ENCODE peak calls at places on chromosomes 2 and 18, in ten cellular contexts. One of them, this sample, is unnamed.

GRCh38 chr2:57720728-57721627 is 325.6 kb upstream of the VRK2 start:
- DNase-seq in GM10248: peak; percentile 65
- DNase-seq in H1: peak; percentile 66
- DNase-seq in B cell: peak; percentile 28
- DNase-seq in astrocyte of the spinal cord: peak; percentile 64
- DNase-seq in RWPE1: peak; percentile 20
- DNase-seq in uterus: no peak
- DNase-seq in left lung: no peak
- DNase-seq in kidney epithelial cell: peak; percentile 35
- DNase-seq in CD4-positive, alpha-beta T cell: no peak
- DNase-seq in this sample: no peak

GRCh38 chr18:31931163-31931885 is 11.6 kb downstream of the TRAPPC8 start:
- DNase-seq in GM10248: no peak
- DNase-seq in H1: no peak
- DNase-seq in B cell: no peak
- DNase-seq in astrocyte of the spinal cord: peak; percentile 16
- DNase-seq in RWPE1: no peak
- DNase-seq in uterus: no peak
- DNase-seq in left lung: no peak
- DNase-seq in kidney epithelial cell: no peak
- DNase-seq in CD4-positive, alpha-beta T cell: no peak
- DNase-seq in this sample: no peak

GRCh38 chr2:215506604-215506990 is 70.7 kb upstream of the FN1 start:
- DNase-seq in GM10248: no peak
- DNase-seq in H1: no peak
- DNase-seq in B cell: no peak
- DNase-seq in astrocyte of the spinal cord: no peak
- DNase-seq in RWPE1: no peak
- DNase-seq in uterus: no peak
- DNase-seq in left lung: no peak
- DNase-seq in kidney epithelial cell: no peak
- DNase-seq in CD4-positive, alpha-beta T cell: no peak
- DNase-seq in this sample: no peak

GRCh38 chr18:30245756-30246515 is 796.6 kb downstream of the DSC3 start:
- DNase-seq in GM10248: no peak
- DNase-seq in H1: no peak
- DNase-seq in B cell: no peak
- DNase-seq in astrocyte of the spinal cord: peak; percentile 12
- DNase-seq in RWPE1: no peak
- DNase-seq in uterus: no peak
- DNase-seq in left lung: no peak
- DNase-seq in kidney epithelial cell: no peak
- DNase-seq in CD4-positive, alpha-beta T cell: no peak
- DNase-seq in this sample: no peak

GRCh38 chr2:239119346-239120126 is 271.7 kb downstream of the TWIST2 start:
- DNase-seq in GM10248: no peak
- DNase-seq in H1: no peak
- DNase-seq in B cell: no peak
- DNase-seq in astrocyte of the spinal cord: no peak
- DNase-seq in RWPE1: no peak
- DNase-seq in uterus: no peak
- DNase-seq in left lung: peak; percentile 65
- DNase-seq in kidney epithelial cell: no peak
- DNase-seq in CD4-positive, alpha-beta T cell: no peak
- DNase-seq in this sample: no peak

GRCh38 chr2:234491281-234491680 is 5.6 kb downstream of the ARL4C start:
- DNase-seq in GM10248: no peak
- DNase-seq in H1: no peak
- DNase-seq in B cell: no peak
- DNase-seq in astrocyte of the spinal cord: no peak
- DNase-seq in RWPE1: no peak
- DNase-seq in uterus: no peak
- DNase-seq in left lung: no peak
- DNase-seq in kidney epithelial cell: no peak
- DNase-seq in CD4-positive, alpha-beta T cell: no peak
- DNase-seq in this sample: no peak

GRCh38 chr2:232308986-232309385 is 69.6 kb upstream of the ALPP start:
- DNase-seq in GM10248: no peak
- DNase-seq in H1: no peak
- DNase-seq in B cell: no peak
- DNase-seq in astrocyte of the spinal cord: no peak
- DNase-seq in RWPE1: no peak
- DNase-seq in uterus: no peak
- DNase-seq in left lung: no peak
- DNase-seq in kidney epithelial cell: no peak
- DNase-seq in CD4-positive, alpha-beta T cell: no peak
- DNase-seq in this sample: no peak

GRCh38 chr2:54206596-54206995 is 49.4 kb downstream of the TSPYL6 start:
- DNase-seq in GM10248: peak; percentile 27
- DNase-seq in H1: no peak
- DNase-seq in B cell: no peak
- DNase-seq in astrocyte of the spinal cord: peak; percentile 64
- DNase-seq in RWPE1: peak; percentile 8
- DNase-seq in uterus: no peak
- DNase-seq in left lung: no peak
- DNase-seq in kidney epithelial cell: no peak
- DNase-seq in CD4-positive, alpha-beta T cell: no peak
- DNase-seq in this sample: no peak

GRCh38 chr2:159290289-159290907 is 3.9 kb upstream of the WDSUB1 start:
- DNase-seq in GM10248: no peak
- DNase-seq in H1: no peak
- DNase-seq in B cell: no peak
- DNase-seq in astrocyte of the spinal cord: peak; percentile 91
- DNase-seq in RWPE1: peak; percentile 62
- DNase-seq in uterus: no peak
- DNase-seq in left lung: no peak
- DNase-seq in kidney epithelial cell: peak; percentile 29
- DNase-seq in CD4-positive, alpha-beta T cell: no peak
- DNase-seq in this sample: no peak

GRCh38 chr2:10981941-10982381 is 70.2 kb downstream of the KCNF1 start:
- DNase-seq in GM10248: no peak
- DNase-seq in H1: no peak
- DNase-seq in B cell: no peak
- DNase-seq in astrocyte of the spinal cord: no peak
- DNase-seq in RWPE1: no peak
- DNase-seq in uterus: no peak
- DNase-seq in left lung: peak; percentile 47
- DNase-seq in kidney epithelial cell: no peak
- DNase-seq in CD4-positive, alpha-beta T cell: no peak
- DNase-seq in this sample: no peak

GRCh38 chr2:182242561-182242960 is 184.3 kb downstream of the PDE1A start:
- DNase-seq in GM10248: no peak
- DNase-seq in H1: no peak
- DNase-seq in B cell: no peak
- DNase-seq in astrocyte of the spinal cord: no peak
- DNase-seq in RWPE1: no peak
- DNase-seq in uterus: no peak
- DNase-seq in left lung: no peak
- DNase-seq in kidney epithelial cell: no peak
- DNase-seq in CD4-positive, alpha-beta T cell: no peak
- DNase-seq in this sample: no peak

GRCh38 chr2:189104926-189105325 is 74.6 kb downstream of the COL5A2 start:
- DNase-seq in GM10248: no peak
- DNase-seq in H1: no peak
- DNase-seq in B cell: no peak
- DNase-seq in astrocyte of the spinal cord: peak; percentile 56
- DNase-seq in RWPE1: no peak
- DNase-seq in uterus: no peak
- DNase-seq in left lung: no peak
- DNase-seq in kidney epithelial cell: no peak
- DNase-seq in CD4-positive, alpha-beta T cell: no peak
- DNase-seq in this sample: no peak

GRCh38 chr18:73697395-73697794 is 450.2 kb downstream of the FBXO15 start:
- DNase-seq in GM10248: no peak
- DNase-seq in H1: no peak
- DNase-seq in B cell: no peak
- DNase-seq in astrocyte of the spinal cord: no peak
- DNase-seq in RWPE1: no peak
- DNase-seq in uterus: no peak
- DNase-seq in left lung: no peak
- DNase-seq in kidney epithelial cell: no peak
- DNase-seq in CD4-positive, alpha-beta T cell: no peak
- DNase-seq in this sample: no peak

GRCh38 chr2:72545790-72546189 is 280.0 kb downstream of the EXOC6B start:
- DNase-seq in GM10248: no peak
- DNase-seq in H1: no peak
- DNase-seq in B cell: no peak
- DNase-seq in astrocyte of the spinal cord: no peak
- DNase-seq in RWPE1: no peak
- DNase-seq in uterus: no peak
- DNase-seq in left lung: no peak
- DNase-seq in kidney epithelial cell: no peak
- DNase-seq in CD4-positive, alpha-beta T cell: no peak
- DNase-seq in this sample: no peak

GRCh38 chr18:50306944-50307343 is 19.5 kb upstream of the CXXC1 start:
- DNase-seq in GM10248: no peak
- DNase-seq in H1: no peak
- DNase-seq in B cell: no peak
- DNase-seq in astrocyte of the spinal cord: peak; percentile 74
- DNase-seq in RWPE1: no peak
- DNase-seq in uterus: no peak
- DNase-seq in left lung: no peak
- DNase-seq in kidney epithelial cell: no peak
- DNase-seq in CD4-positive, alpha-beta T cell: no peak
- DNase-seq in this sample: no peak

GRCh38 chr18:14978962-14979535 is 231.1 kb downstream of the ANKRD30B start:
- DNase-seq in GM10248: no peak
- DNase-seq in H1: peak; percentile 82
- DNase-seq in B cell: no peak
- DNase-seq in astrocyte of the spinal cord: peak; percentile 61
- DNase-seq in RWPE1: no peak
- DNase-seq in uterus: no peak
- DNase-seq in left lung: no peak
- DNase-seq in kidney epithelial cell: no peak
- DNase-seq in CD4-positive, alpha-beta T cell: no peak
- DNase-seq in this sample: no peak

GRCh38 chr2:158723921-158724802 is 71.0 kb upstream of the DAPL1 start:
- DNase-seq in GM10248: no peak
- DNase-seq in H1: peak; percentile 75
- DNase-seq in B cell: no peak
- DNase-seq in astrocyte of the spinal cord: no peak
- DNase-seq in RWPE1: no peak
- DNase-seq in uterus: no peak
- DNase-seq in left lung: no peak
- DNase-seq in kidney epithelial cell: no peak
- DNase-seq in CD4-positive, alpha-beta T cell: no peak
- DNase-seq in this sample: no peak

GRCh38 chr2:42809876-42810125 is 17.4 kb upstream of the HAAO start:
- DNase-seq in GM10248: no peak
- DNase-seq in H1: peak; percentile 86
- DNase-seq in B cell: no peak
- DNase-seq in astrocyte of the spinal cord: no peak
- DNase-seq in RWPE1: peak; percentile 75
- DNase-seq in uterus: peak; percentile 85
- DNase-seq in left lung: peak; percentile 96
- DNase-seq in kidney epithelial cell: no peak
- DNase-seq in CD4-positive, alpha-beta T cell: no peak
- DNase-seq in this sample: no peak
- TF ChIP-seq CTCF in GM10248: peak; percentile 36
- TF ChIP-seq CTCF in H1: peak; percentile 18
- TF ChIP-seq CTCF in B cell: peak; percentile 58
- TF ChIP-seq CTCF in astrocyte of the spinal cord: no peak
- TF ChIP-seq CTCF in RWPE1: peak; percentile 44
- TF ChIP-seq CTCF in uterus: peak; percentile 22
- TF ChIP-seq CTCF in left lung: peak; percentile 36
- TF ChIP-seq CTCF in kidney epithelial cell: no peak
- TF ChIP-seq CTCF in CD4-positive, alpha-beta T cell: no peak
- TF ChIP-seq CTCF in this sample: no peak

GRCh38 chr2:235515364-235515742 is 21.5 kb downstream of the AGAP1 start:
- DNase-seq in GM10248: no peak
- DNase-seq in H1: no peak
- DNase-seq in B cell: no peak
- DNase-seq in astrocyte of the spinal cord: no peak
- DNase-seq in RWPE1: no peak
- DNase-seq in uterus: no peak
- DNase-seq in left lung: no peak
- DNase-seq in kidney epithelial cell: no peak
- DNase-seq in CD4-positive, alpha-beta T cell: no peak
- DNase-seq in this sample: no peak

GRCh38 chr2:235516257-235516656 is 22.4 kb downstream of the AGAP1 start:
- DNase-seq in GM10248: no peak
- DNase-seq in H1: no peak
- DNase-seq in B cell: no peak
- DNase-seq in astrocyte of the spinal cord: no peak
- DNase-seq in RWPE1: no peak
- DNase-seq in uterus: no peak
- DNase-seq in left lung: no peak
- DNase-seq in kidney epithelial cell: no peak
- DNase-seq in CD4-positive, alpha-beta T cell: no peak
- DNase-seq in this sample: no peak

GRCh38 chr2:235513984-235514626 is 20.3 kb downstream of the AGAP1 start:
- DNase-seq in GM10248: no peak
- DNase-seq in H1: no peak
- DNase-seq in B cell: no peak
- DNase-seq in astrocyte of the spinal cord: no peak
- DNase-seq in RWPE1: no peak
- DNase-seq in uterus: no peak
- DNase-seq in left lung: no peak
- DNase-seq in kidney epithelial cell: no peak
- DNase-seq in CD4-positive, alpha-beta T cell: no peak
- DNase-seq in this sample: no peak

GRCh38 chr2:235515821-235516220 is 22.0 kb downstream of the AGAP1 start:
- DNase-seq in GM10248: no peak
- DNase-seq in H1: no peak
- DNase-seq in B cell: no peak
- DNase-seq in astrocyte of the spinal cord: no peak
- DNase-seq in RWPE1: no peak
- DNase-seq in uterus: no peak
- DNase-seq in left lung: no peak
- DNase-seq in kidney epithelial cell: no peak
- DNase-seq in CD4-positive, alpha-beta T cell: no peak
- DNase-seq in this sample: no peak

GRCh38 chr2:235514627-235515363 is 21.0 kb downstream of the AGAP1 start:
- DNase-seq in GM10248: no peak
- DNase-seq in H1: no peak
- DNase-seq in B cell: no peak
- DNase-seq in astrocyte of the spinal cord: no peak
- DNase-seq in RWPE1: peak; percentile 22
- DNase-seq in uterus: no peak
- DNase-seq in left lung: no peak
- DNase-seq in kidney epithelial cell: no peak
- DNase-seq in CD4-positive, alpha-beta T cell: no peak
- DNase-seq in this sample: no peak
- TF ChIP-seq CTCF in GM10248: no peak
- TF ChIP-seq CTCF in H1: peak; percentile 59
- TF ChIP-seq CTCF in B cell: no peak
- TF ChIP-seq CTCF in astrocyte of the spinal cord: no peak
- TF ChIP-seq CTCF in RWPE1: no peak
- TF ChIP-seq CTCF in uterus: no peak
- TF ChIP-seq CTCF in left lung: no peak
- TF ChIP-seq CTCF in kidney epithelial cell: peak; percentile 6
- TF ChIP-seq CTCF in CD4-positive, alpha-beta T cell: no peak
- TF ChIP-seq CTCF in this sample: no peak

GRCh38 chr2:226185613-226186211 is 613.9 kb downstream of the IRS1 start:
- DNase-seq in GM10248: no peak
- DNase-seq in H1: no peak
- DNase-seq in B cell: no peak
- DNase-seq in astrocyte of the spinal cord: peak; percentile 92
- DNase-seq in RWPE1: peak; percentile 60
- DNase-seq in uterus: no peak
- DNase-seq in left lung: no peak
- DNase-seq in kidney epithelial cell: no peak
- DNase-seq in CD4-positive, alpha-beta T cell: no peak
- DNase-seq in this sample: no peak
- TF ChIP-seq CTCF in GM10248: no peak
- TF ChIP-seq CTCF in H1: no peak
- TF ChIP-seq CTCF in B cell: no peak
- TF ChIP-seq CTCF in astrocyte of the spinal cord: no peak
- TF ChIP-seq CTCF in RWPE1: no peak
- TF ChIP-seq CTCF in uterus: no peak
- TF ChIP-seq CTCF in left lung: no peak
- TF ChIP-seq CTCF in kidney epithelial cell: no peak
- TF ChIP-seq CTCF in CD4-positive, alpha-beta T cell: no peak
- TF ChIP-seq CTCF in this sample: no peak

GRCh38 chr18:75727479-75727878 is 300.0 kb upstream of the SMIM21 start:
- DNase-seq in GM10248: peak; percentile 26
- DNase-seq in H1: peak; percentile 85
- DNase-seq in B cell: no peak
- DNase-seq in astrocyte of the spinal cord: peak; percentile 20
- DNase-seq in RWPE1: peak; percentile 1
- DNase-seq in uterus: no peak
- DNase-seq in left lung: no peak
- DNase-seq in kidney epithelial cell: no peak
- DNase-seq in CD4-positive, alpha-beta T cell: peak; percentile 3
- DNase-seq in this sample: no peak
- TF ChIP-seq CTCF in GM10248: peak; percentile 43
- TF ChIP-seq CTCF in H1: peak; percentile 90
- TF ChIP-seq CTCF in B cell: no peak
- TF ChIP-seq CTCF in astrocyte of the spinal cord: peak; percentile 56
- TF ChIP-seq CTCF in RWPE1: peak; percentile 18
- TF ChIP-seq CTCF in uterus: no peak
- TF ChIP-seq CTCF in left lung: peak; percentile 25
- TF ChIP-seq CTCF in kidney epithelial cell: peak; percentile 45
- TF ChIP-seq CTCF in CD4-positive, alpha-beta T cell: no peak
- TF ChIP-seq CTCF in this sample: no peak